ENCODE peak calls at places on chromosomes 6 and 20, in eight cellular contexts. W, K, X, H, Z, S, D and I are unnamed samples.

GRCh38 chr6:73394577-73395354 is at the start of gene DDX43:
- DNase-seq in X (peak; percentile 60), D (no peak), K (peak; percentile 15), Z (peak; percentile 27), H (peak; percentile 49), W (no peak), S (no peak), I (peak; percentile 65)

GRCh38 chr6:46626228-46626909 is 26.2 kb downstream of the CYP39A1 start:
- DNase-seq in W (peak; percentile 10), Z (no peak), K (no peak), S (no peak), D (no peak), X (peak; percentile 47), H (no peak), I (peak; percentile 22)

GRCh38 chr6:6319947-6320811 is at the start of gene F13A1:
- DNase-seq in W (no peak), Z (no peak), S (no peak), X (no peak), D (no peak), K (no peak), H (no peak), I (peak; percentile 21)

GRCh38 chr6:137661601-137662000 is 167.4 kb upstream of the OLIG3 start:
- DNase-seq in K (no peak), X (peak; percentile 56), D (peak; percentile 25), Z (no peak), W (peak; percentile 11), S (no peak), H (peak; percentile 43), I (peak; percentile 35)

GRCh38 chr6:33583591-33584155 is 3.6 kb upstream of the BAK1 start:
- DNase-seq in H (no peak), W (peak; percentile 63), S (no peak), Z (no peak), K (no peak), D (no peak), X (no peak), I (peak; percentile 24)

GRCh38 chr6:104953410-104953953 is 3.4 kb upstream of the LIN28B start:
- DNase-seq in S (no peak), H (no peak), Z (no peak), W (peak; percentile 75), X (no peak), K (no peak), D (no peak), I (no peak)

GRCh38 chr6:70982747-70983146 is 25.9 kb upstream of the B3GAT2 start:
- DNase-seq in X (no peak), S (no peak), H (no peak), W (no peak), D (no peak), Z (no peak), K (no peak), I (no peak)

GRCh38 chr6:155085582-155086253 is 90.6 kb downstream of the TIAM2 start:
- DNase-seq in Z (no peak), W (no peak), K (no peak), S (peak; percentile 97), H (no peak), D (no peak), X (peak; percentile 38), I (no peak)

GRCh38 chr6:33812669-33813068 is 8.9 kb upstream of the MLN start:
- DNase-seq in W (peak; percentile 86), Z (no peak), K (no peak), X (peak; percentile 69), D (peak; percentile 21), H (no peak), S (no peak), I (peak; percentile 60)

GRCh38 chr6:126716012-126716411 is 376.1 kb downstream of the CENPW start:
- DNase-seq in X (no peak), K (no peak), W (no peak), D (no peak), H (no peak), S (no peak), Z (no peak), I (no peak)

GRCh38 chr20:9035129-9035528 is 33.8 kb upstream of the PLCB4 start:
- DNase-seq in W (no peak), D (no peak), K (no peak), H (no peak), X (peak; percentile 74), S (peak; percentile 90), Z (no peak), I (no peak)